ENCODE peak calls at places on chromosomes 5 and 9, in eight cellular contexts. One of them, this sample, is unnamed. For H3K4me1, the result is how much of the 10 kb centered on the place peaks cover.

GRCh38 chr5:77518304-77518703 is 26.2 kb upstream of the WDR41 start:
- DNase-seq in GM23338: peak
- DNase-seq in MM.1S: peak
- DNase-seq in neural progenitor cell: peak
- DNase-seq in GM23248: peak
- DNase-seq in K562: peak
- DNase-seq in endothelial cell of umbilical vein: peak
- DNase-seq in fibroblast of lung: peak
- DNase-seq in this sample: no peak

GRCh38 chr9:113522419-113522818 is 58.9 kb downstream of the RGS3 start:
- DNase-seq in GM23338: no peak
- DNase-seq in MM.1S: no peak
- DNase-seq in neural progenitor cell: no peak
- DNase-seq in GM23248: no peak
- DNase-seq in K562: no peak
- DNase-seq in endothelial cell of umbilical vein: no peak
- DNase-seq in fibroblast of lung: no peak
- DNase-seq in this sample: no peak

GRCh38 chr5:73393606-73394489 is 54.7 kb downstream of the FOXD1 start:
- DNase-seq in GM23338: no peak
- DNase-seq in MM.1S: no peak
- DNase-seq in neural progenitor cell: no peak
- DNase-seq in GM23248: no peak
- DNase-seq in K562: no peak
- DNase-seq in endothelial cell of umbilical vein: no peak
- DNase-seq in fibroblast of lung: no peak
- DNase-seq in this sample: no peak

GRCh38 chr9:134775552-134775951 is 105.1 kb upstream of the FCN2 start:
- DNase-seq in GM23338: no peak
- DNase-seq in MM.1S: no peak
- DNase-seq in neural progenitor cell: no peak
- DNase-seq in GM23248: peak
- DNase-seq in K562: no peak
- DNase-seq in endothelial cell of umbilical vein: no peak
- DNase-seq in fibroblast of lung: peak
- DNase-seq in this sample: no peak

GRCh38 chr9:123073991-123074422 is 40.5 kb downstream of the GPR21 start:
- DNase-seq in GM23338: no peak
- DNase-seq in MM.1S: no peak
- DNase-seq in neural progenitor cell: no peak
- DNase-seq in GM23248: peak
- DNase-seq in K562: no peak
- DNase-seq in endothelial cell of umbilical vein: peak
- DNase-seq in fibroblast of lung: peak
- DNase-seq in this sample: no peak

GRCh38 chr9:131254107-131254491 is 22.2 kb downstream of the FAM78A start:
- DNase-seq in GM23338: peak
- DNase-seq in MM.1S: no peak
- DNase-seq in neural progenitor cell: peak
- DNase-seq in GM23248: no peak
- DNase-seq in K562: no peak
- DNase-seq in endothelial cell of umbilical vein: no peak
- DNase-seq in fibroblast of lung: no peak
- DNase-seq in this sample: no peak

GRCh38 chr9:83706703-83707517 is 848 bp downstream of the UBQLN1 start:
- DNase-seq in GM23338: peak
- DNase-seq in MM.1S: peak
- DNase-seq in neural progenitor cell: peak
- DNase-seq in GM23248: peak
- DNase-seq in K562: peak
- DNase-seq in endothelial cell of umbilical vein: peak
- DNase-seq in fibroblast of lung: peak
- DNase-seq in this sample: no peak

GRCh38 chr5:1783214-1783551 is 16.5 kb downstream of the MRPL36 start:
- DNase-seq in GM23338: no peak
- DNase-seq in MM.1S: no peak
- DNase-seq in neural progenitor cell: no peak
- DNase-seq in GM23248: no peak
- DNase-seq in K562: peak
- DNase-seq in endothelial cell of umbilical vein: no peak
- DNase-seq in fibroblast of lung: no peak
- DNase-seq in this sample: no peak

GRCh38 chr5:172534229-172535169 is 80.2 kb upstream of the SH3PXD2B start:
- DNase-seq in GM23338: no peak
- DNase-seq in MM.1S: no peak
- DNase-seq in neural progenitor cell: no peak
- DNase-seq in GM23248: peak
- DNase-seq in K562: no peak
- DNase-seq in endothelial cell of umbilical vein: no peak
- DNase-seq in fibroblast of lung: no peak
- DNase-seq in this sample: no peak

GRCh38 chr9:69223605-69224004 is 49.5 kb downstream of the TJP2 start:
- DNase-seq in GM23338: peak
- DNase-seq in MM.1S: no peak
- DNase-seq in neural progenitor cell: peak
- DNase-seq in GM23248: peak
- DNase-seq in K562: peak
- DNase-seq in endothelial cell of umbilical vein: peak
- DNase-seq in fibroblast of lung: peak
- DNase-seq in this sample: peak

GRCh38 chr9:20312732-20313131 is 309.6 kb downstream of the MLLT3 start:
- DNase-seq in GM23338: no peak
- DNase-seq in MM.1S: no peak
- DNase-seq in neural progenitor cell: no peak
- DNase-seq in GM23248: peak
- DNase-seq in K562: no peak
- DNase-seq in endothelial cell of umbilical vein: no peak
- DNase-seq in fibroblast of lung: peak
- DNase-seq in this sample: no peak

GRCh38 chr5:146425023-146425422 is 22.1 kb upstream of the TCERG1 start:
- DNase-seq in GM23338: peak
- DNase-seq in MM.1S: no peak
- DNase-seq in neural progenitor cell: peak
- DNase-seq in GM23248: no peak
- DNase-seq in K562: peak
- DNase-seq in endothelial cell of umbilical vein: no peak
- DNase-seq in fibroblast of lung: no peak
- DNase-seq in this sample: no peak

GRCh38 chr9:23829580-23830458 is 3.8 kb upstream of the ELAVL2 start:
- DNase-seq in GM23338: peak
- DNase-seq in MM.1S: no peak
- DNase-seq in neural progenitor cell: peak
- DNase-seq in GM23248: peak
- DNase-seq in K562: no peak
- DNase-seq in endothelial cell of umbilical vein: peak
- DNase-seq in fibroblast of lung: peak
- DNase-seq in this sample: no peak

GRCh38 chr5:175700991-175701390 is 43.1 kb downstream of the HRH2 start:
- DNase-seq in GM23338: peak
- DNase-seq in MM.1S: no peak
- DNase-seq in neural progenitor cell: no peak
- DNase-seq in GM23248: no peak
- DNase-seq in K562: peak
- DNase-seq in endothelial cell of umbilical vein: no peak
- DNase-seq in fibroblast of lung: no peak
- DNase-seq in this sample: no peak

GRCh38 chr9:99004717-99005460 is 61.2 kb downstream of the COL15A1 start:
- DNase-seq in GM23338: no peak
- DNase-seq in MM.1S: no peak
- DNase-seq in neural progenitor cell: no peak
- DNase-seq in GM23248: no peak
- DNase-seq in K562: no peak
- DNase-seq in endothelial cell of umbilical vein: no peak
- DNase-seq in fibroblast of lung: no peak
- DNase-seq in this sample: no peak

GRCh38 chr5:94745786-94746730 is 127.6 kb downstream of the SLF1 start:
- DNase-seq in GM23338: no peak
- DNase-seq in MM.1S: no peak
- DNase-seq in neural progenitor cell: no peak
- DNase-seq in GM23248: peak
- DNase-seq in K562: no peak
- DNase-seq in endothelial cell of umbilical vein: peak
- DNase-seq in fibroblast of lung: peak
- DNase-seq in this sample: no peak

GRCh38 chr9:4541848-4542247 is 51.6 kb downstream of the SLC1A1 start:
- DNase-seq in GM23338: peak
- DNase-seq in MM.1S: no peak
- DNase-seq in neural progenitor cell: no peak
- DNase-seq in GM23248: no peak
- DNase-seq in K562: no peak
- DNase-seq in endothelial cell of umbilical vein: peak
- DNase-seq in fibroblast of lung: no peak
- DNase-seq in this sample: no peak

GRCh38 chr5:78594946-78595921 is 53.3 kb downstream of the LHFPL2 start:
- DNase-seq in GM23338: no peak
- DNase-seq in MM.1S: no peak
- DNase-seq in neural progenitor cell: no peak
- DNase-seq in GM23248: peak
- DNase-seq in K562: peak
- DNase-seq in endothelial cell of umbilical vein: peak
- DNase-seq in fibroblast of lung: peak
- DNase-seq in this sample: no peak

GRCh38 chr9:121353246-121353975 is 16.6 kb downstream of the STOM start:
- DNase-seq in GM23338: no peak
- DNase-seq in MM.1S: no peak
- DNase-seq in neural progenitor cell: no peak
- DNase-seq in GM23248: no peak
- DNase-seq in K562: no peak
- DNase-seq in endothelial cell of umbilical vein: no peak
- DNase-seq in fibroblast of lung: no peak
- DNase-seq in this sample: no peak

GRCh38 chr9:113626735-113627495 is 163.4 kb downstream of the RGS3 start:
- DNase-seq in GM23338: no peak
- DNase-seq in MM.1S: no peak
- DNase-seq in neural progenitor cell: no peak
- DNase-seq in GM23248: peak
- DNase-seq in K562: no peak
- DNase-seq in endothelial cell of umbilical vein: no peak
- DNase-seq in fibroblast of lung: no peak
- DNase-seq in this sample: no peak

GRCh38 chr9:104557179-104557634 is 11.8 kb upstream of the OR13C8 start:
- DNase-seq in GM23338: peak
- DNase-seq in MM.1S: peak
- DNase-seq in neural progenitor cell: no peak
- DNase-seq in GM23248: no peak
- DNase-seq in K562: no peak
- DNase-seq in endothelial cell of umbilical vein: no peak
- DNase-seq in fibroblast of lung: no peak
- DNase-seq in this sample: no peak

GRCh38 chr9:128712451-128713410 is 10.4 kb downstream of the PKN3 start:
- DNase-seq in GM23338: no peak
- DNase-seq in MM.1S: no peak
- DNase-seq in neural progenitor cell: no peak
- DNase-seq in GM23248: no peak
- DNase-seq in K562: no peak
- DNase-seq in endothelial cell of umbilical vein: no peak
- DNase-seq in fibroblast of lung: no peak
- DNase-seq in this sample: no peak

GRCh38 chr9:106745876-106746275 is 117.1 kb upstream of the ZNF462 start:
- DNase-seq in GM23338: no peak
- DNase-seq in MM.1S: no peak
- DNase-seq in neural progenitor cell: no peak
- DNase-seq in GM23248: no peak
- DNase-seq in K562: no peak
- DNase-seq in endothelial cell of umbilical vein: no peak
- DNase-seq in fibroblast of lung: no peak
- DNase-seq in this sample: no peak

GRCh38 chr5:171806976-171807823 is 21.6 kb downstream of the SMIM23 start:
- DNase-seq in GM23338: peak
- DNase-seq in MM.1S: no peak
- DNase-seq in neural progenitor cell: peak
- DNase-seq in GM23248: peak
- DNase-seq in K562: no peak
- DNase-seq in endothelial cell of umbilical vein: no peak
- DNase-seq in fibroblast of lung: peak
- DNase-seq in this sample: no peak

GRCh38 chr5:55517804-55518203 is 17.0 kb downstream of the PLPP1 start:
- DNase-seq in GM23338: no peak
- DNase-seq in MM.1S: no peak
- DNase-seq in neural progenitor cell: no peak
- DNase-seq in GM23248: no peak
- DNase-seq in K562: no peak
- DNase-seq in endothelial cell of umbilical vein: no peak
- DNase-seq in fibroblast of lung: no peak
- DNase-seq in this sample: no peak

DNA sequence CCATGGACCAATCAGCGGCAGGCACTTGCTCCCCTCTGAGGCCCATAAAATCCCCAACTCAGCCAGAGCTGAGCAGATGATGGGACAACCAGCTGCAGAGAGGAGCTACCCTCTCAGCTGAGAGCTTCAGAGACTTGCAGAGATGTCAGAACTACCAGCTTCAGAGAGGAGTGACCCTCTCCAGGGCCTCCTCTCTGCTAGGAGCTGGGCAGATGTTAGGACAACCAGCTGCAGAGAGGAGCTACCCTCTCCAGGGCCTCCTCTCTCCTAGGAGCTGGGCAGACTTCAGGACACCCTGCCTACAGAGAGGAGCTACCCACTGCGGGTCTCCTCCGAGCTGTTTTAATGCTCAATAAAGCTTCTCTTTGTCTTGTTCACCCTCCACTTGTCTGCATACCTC is 3.0 kb upstream of the AUH start:
- DNase-seq in GM23338: no peak
- DNase-seq in MM.1S: no peak
- DNase-seq in neural progenitor cell: no peak
- DNase-seq in GM23248: no peak
- DNase-seq in K562: peak
- DNase-seq in endothelial cell of umbilical vein: no peak
- DNase-seq in fibroblast of lung: no peak
- DNase-seq in this sample: no peak
- TF ChIP-seq EZH2 in GM23338: no peak
- TF ChIP-seq EZH2 in MM.1S: no peak
- TF ChIP-seq EZH2 in neural progenitor cell: no peak
- TF ChIP-seq EZH2 in GM23248: no peak
- TF ChIP-seq EZH2 in K562: no peak
- TF ChIP-seq EZH2 in endothelial cell of umbilical vein: no peak
- TF ChIP-seq EZH2 in fibroblast of lung: no peak
- TF ChIP-seq EZH2 in this sample: no peak

GRCh38 chr5:54063817-54064216 is 246.6 kb downstream of the ARL15 start:
- DNase-seq in GM23338: no peak
- DNase-seq in MM.1S: no peak
- DNase-seq in neural progenitor cell: no peak
- DNase-seq in GM23248: peak
- DNase-seq in K562: no peak
- DNase-seq in endothelial cell of umbilical vein: no peak
- DNase-seq in fibroblast of lung: peak
- DNase-seq in this sample: no peak
- H3K4me1 ChIP-seq in GM23338: under half
- H3K4me1 ChIP-seq in MM.1S: under half
- H3K4me1 ChIP-seq in neural progenitor cell: under half
- H3K4me1 ChIP-seq in GM23248: under half
- H3K4me1 ChIP-seq in K562: under half
- H3K4me1 ChIP-seq in endothelial cell of umbilical vein: under half
- H3K4me1 ChIP-seq in fibroblast of lung: under half
- H3K4me1 ChIP-seq in this sample: under half

GRCh38 chr5:206927-207536 is 10.9 kb downstream of the CCDC127 start:
- DNase-seq in GM23338: no peak
- DNase-seq in MM.1S: no peak
- DNase-seq in neural progenitor cell: no peak
- DNase-seq in GM23248: no peak
- DNase-seq in K562: peak
- DNase-seq in endothelial cell of umbilical vein: no peak
- DNase-seq in fibroblast of lung: no peak
- DNase-seq in this sample: no peak
- H3K27ac ChIP-seq in GM23338: no peak
- H3K27ac ChIP-seq in MM.1S: no peak
- H3K27ac ChIP-seq in neural progenitor cell: no peak
- H3K27ac ChIP-seq in GM23248: no peak
- H3K27ac ChIP-seq in K562: peak
- H3K27ac ChIP-seq in endothelial cell of umbilical vein: no peak
- H3K27ac ChIP-seq in fibroblast of lung: no peak
- H3K27ac ChIP-seq in this sample: no peak

GRCh38 chr5:132998553-132998952 is 27.8 kb downstream of the ZCCHC10 start:
- DNase-seq in GM23338: no peak
- DNase-seq in MM.1S: no peak
- DNase-seq in neural progenitor cell: no peak
- DNase-seq in GM23248: no peak
- DNase-seq in K562: no peak
- DNase-seq in endothelial cell of umbilical vein: no peak
- DNase-seq in fibroblast of lung: no peak
- DNase-seq in this sample: no peak
- TF ChIP-seq EZH2 in GM23338: no peak
- TF ChIP-seq EZH2 in MM.1S: no peak
- TF ChIP-seq EZH2 in neural progenitor cell: no peak
- TF ChIP-seq EZH2 in GM23248: no peak
- TF ChIP-seq EZH2 in K562: no peak
- TF ChIP-seq EZH2 in endothelial cell of umbilical vein: no peak
- TF ChIP-seq EZH2 in fibroblast of lung: no peak
- TF ChIP-seq EZH2 in this sample: no peak

This sample was measured in keratinocyte.